ENCODE peak calls at places on chromosomes 3 and 15, in nine cellular contexts. E, D, G, Y, S, W, H, N and A are unnamed samples.

GRCh38 chr3:16176391-16177030 is 2.0 kb downstream of the GALNT15 start:
- DNase-seq in E (no peak), H (no peak), D (no peak), Y (no peak), G (no peak), N (no peak), S (no peak), W (no peak), A (no peak)

GRCh38 chr3:42347928-42348327 is 62.5 kb downstream of the LYZL4 start:
- DNase-seq in N (no peak), E (no peak), H (no peak), S (no peak), D (no peak), G (no peak), Y (no peak), W (no peak), A (no peak)

GRCh38 chr15:26235864-26236263 is 372.7 kb upstream of the ATP10A start:
- DNase-seq in H (no peak), D (no peak), Y (peak), S (no peak), E (no peak), W (no peak), G (no peak), N (no peak), A (no peak)

GRCh38 chr3:194270627-194271458 is 80.3 kb downstream of the CPN2 start:
- DNase-seq in H (no peak), S (peak), D (peak), N (peak), E (peak), W (no peak), Y (peak), G (no peak), A (peak)

GRCh38 chr3:36730965-36731364 is 33.4 kb downstream of the DCLK3 start:
- DNase-seq in W (no peak), S (no peak), G (no peak), N (no peak), Y (no peak), H (no peak), D (no peak), E (no peak), A (no peak)

GRCh38 chr3:133742351-133743091 is 3.7 kb upstream of the TF start:
- DNase-seq in D (no peak), Y (no peak), W (no peak), S (no peak), H (peak), N (peak), G (no peak), E (no peak), A (no peak)

GRCh38 chr3:197029511-197030167 is at the start of gene MELTF:
- DNase-seq in H (peak), N (peak), G (peak), E (peak), W (peak), S (peak), Y (peak), D (peak), A (peak)

GRCh38 chr15:92608866-92609700 is 46.5 kb downstream of the FAM174B start:
- DNase-seq in W (no peak), G (no peak), D (no peak), Y (no peak), S (no peak), E (no peak), N (no peak), H (no peak), A (no peak)

GRCh38 chr3:41933154-41933676 is 28.7 kb downstream of the ULK4 start:
- DNase-seq in S (no peak), E (no peak), W (no peak), H (peak), G (no peak), D (no peak), Y (no peak), N (peak), A (no peak)

GRCh38 chr3:32922078-32922477 is 29.4 kb upstream of the CCR4 start:
- DNase-seq in W (no peak), Y (peak), N (no peak), S (no peak), E (no peak), G (no peak), H (no peak), D (no peak), A (no peak)

GRCh38 chr3:83849331-83849730 is 1109.5 kb upstream of the CADM2 start:
- DNase-seq in S (no peak), H (no peak), W (no peak), E (no peak), D (no peak), G (no peak), Y (no peak), N (no peak), A (no peak)

GRCh38 chr3:52444860-52445793 is at the start of gene SEMA3G:
- DNase-seq in E (peak), W (peak), S (peak), H (no peak), Y (peak), G (peak), D (peak), N (peak), A (peak)

GRCh38 chr15:98083203-98083910 is 122.9 kb downstream of the ARRDC4 start:
- DNase-seq in N (no peak), S (no peak), D (no peak), H (no peak), G (peak), Y (no peak), W (no peak), E (no peak), A (no peak)

GRCh38 chr3:104411760-104412159 is 954.9 kb upstream of the ALCAM start:
- DNase-seq in Y (no peak), E (no peak), D (no peak), W (peak), G (no peak), S (no peak), N (peak), H (no peak), A (no peak)

GRCh38 chr3:183698318-183698731 is 728 bp downstream of the YEATS2 start:
- DNase-seq in S (peak), W (peak), G (peak), D (peak), H (no peak), Y (no peak), E (peak), N (peak), A (no peak)